ENCODE peak calls at places on chromosomes 11 and 22, in six cellular contexts. I is IMR-90, M is H9, D is neuronal stem cell, W is mesendoderm, H is H1. K is an unnamed sample.

GRCh38 chr22:47175151-47175760 is 412.8 kb downstream of the TBC1D22A start:
- DNase-seq in D (no peak), H (no peak), W (no peak), I (peak), M (peak), K (no peak)

GRCh38 chr11:43687120-43687791 is 6.7 kb downstream of the HSD17B12 start:
- DNase-seq in W (peak), I (peak), M (no peak), D (no peak), H (no peak), K (peak)

GRCh38 chr11:103929168-103929903 is 107.1 kb upstream of the DDI1 start:
- DNase-seq in D (no peak), I (no peak), H (no peak), W (no peak), M (no peak), K (no peak)

GRCh38 chr22:30600925-30601324 is 6.0 kb upstream of the TCN2 start:
- DNase-seq in I (no peak), H (no peak), M (no peak), W (no peak), D (no peak), K (no peak)

GRCh38 chr11:119052163-119052814 is 4.7 kb downstream of the HYOU1 start:
- DNase-seq in M (no peak), D (no peak), W (no peak), H (no peak), I (no peak), K (no peak)

GRCh38 chr11:32032478-32032877 is 58.4 kb upstream of the RCN1 start:
- DNase-seq in M (no peak), D (no peak), W (no peak), H (no peak), I (no peak), K (no peak)

GRCh38 chr22:44755000-44755399 is 2.6 kb downstream of the ARHGAP8 start:
- DNase-seq in M (no peak), D (no peak), H (no peak), I (no peak), W (peak), K (no peak)

GRCh38 chr11:11247576-11247975 is 105.5 kb downstream of the CSNK2A3 start:
- DNase-seq in W (no peak), H (no peak), M (no peak), I (no peak), D (no peak), K (no peak)

GRCh38 chr11:111298466-111299110 is at the start of gene POU2AF3:
- DNase-seq in W (peak), H (no peak), D (no peak), I (no peak), M (peak), K (no peak)

GRCh38 chr11:13329670-13330401 is 52.2 kb downstream of the BMAL1 start:
- DNase-seq in I (peak), W (no peak), H (no peak), M (no peak), D (no peak), K (no peak)

GRCh38 chr22:24357547-24357946 is 69.9 kb upstream of the ADORA2A start:
- DNase-seq in W (peak), I (peak), H (no peak), D (no peak), M (no peak), K (peak)

GRCh38 chr11:47464479-47464878 is 15.5 kb upstream of the RAPSN start:
- DNase-seq in H (no peak), M (no peak), W (peak), D (peak), I (peak), K (peak)

GRCh38 chr22:24067587-24068376 is 56.7 kb downstream of the CABIN1 start:
- DNase-seq in I (no peak), M (no peak), W (no peak), D (no peak), H (no peak), K (no peak)

GRCh38 chr11:129323896-129324522 is 51.6 kb upstream of the BARX2 start:
- DNase-seq in I (peak), W (no peak), H (peak), D (no peak), M (no peak), K (peak)
- H3K9ac ChIP-seq in I (no peak), W (no peak), H (no peak), D (no peak), M (no peak), K (peak)

GRCh38 chr11:72174299-72175070 is 17.5 kb upstream of the FOLR1 start:
- DNase-seq in D (no peak), W (no peak), H (no peak), I (no peak), M (no peak), K (no peak)
- H2BK15ac ChIP-seq in D (no peak), W (no peak), H (no peak), I (no peak), M (no peak), K (no peak)

GRCh38 chr11:65213322-65214211 is 31.8 kb downstream of the CAPN1 start:
- DNase-seq in H (peak), D (no peak), W (peak), M (peak), I (peak), K (no peak)
- H3K9ac ChIP-seq in H (no peak), D (peak), W (peak), M (peak), I (no peak), K (no peak)

GRCh38 chr11:129703846-129704245 is 111.8 kb upstream of the TMEM45B start:
- DNase-seq in M (peak), I (no peak), D (no peak), H (no peak), W (no peak), K (no peak)

GRCh38 chr11:129700701-129701100 is 114.9 kb upstream of the TMEM45B start:
- DNase-seq in I (no peak), W (no peak), H (no peak), M (no peak), D (no peak), K (no peak)

GRCh38 chr11:129704831-129705230 is 110.8 kb upstream of the TMEM45B start:
- DNase-seq in W (no peak), H (no peak), I (no peak), M (peak), D (no peak), K (no peak)

GRCh38 chr11:129701706-129702105 is 113.9 kb upstream of the TMEM45B start:
- DNase-seq in W (no peak), D (no peak), I (no peak), M (no peak), H (no peak), K (no peak)

GRCh38 chr11:129702410-129703390 is 112.9 kb upstream of the TMEM45B start:
- DNase-seq in I (no peak), H (no peak), M (peak), D (no peak), W (no peak), K (no peak)
- H2BK15ac ChIP-seq in I (no peak), H (no peak), M (no peak), D (no peak), W (no peak), K (no peak)

GRCh38 chr11:1302041-1302460 is 7.4 kb downstream of the TOLLIP start:
- DNase-seq in I (no peak), W (no peak), H (peak), D (no peak), M (peak), K (no peak)
- H3K9ac ChIP-seq in I (no peak), W (no peak), H (no peak), D (peak), M (no peak), K (no peak)

DNA sequence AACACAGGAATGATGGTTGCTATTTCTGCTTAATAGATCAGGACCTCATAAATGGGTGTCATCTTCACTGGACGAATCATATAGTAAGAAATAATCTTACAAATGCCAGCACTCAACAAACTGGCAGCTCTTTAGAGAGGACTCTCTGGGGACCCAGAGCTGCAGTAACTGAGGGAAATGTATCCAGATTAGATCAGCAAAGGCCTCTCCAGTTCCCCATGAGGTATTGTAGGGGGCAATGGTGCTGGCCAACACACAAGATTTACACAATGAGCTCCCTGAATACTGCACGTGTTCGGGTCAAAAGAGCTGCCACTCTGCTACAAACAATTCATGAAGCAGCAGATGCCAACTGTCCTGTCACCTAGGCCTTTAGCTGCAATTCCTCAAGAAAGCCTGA is 110.2 kb downstream of the RBFOX2 start:
- DNase-seq in H (no peak), I (no peak), M (no peak), W (no peak), D (no peak), K (no peak)
- H2BK15ac ChIP-seq in H (no peak), I (no peak), M (no peak), W (no peak), D (no peak), K (no peak)

K was measured in mesenchymal stem cell.